ENCODE peak calls at places on chromosome 13, in ten cellular contexts. G, P, U, O, N, F, L, H, X and Y are unnamed samples. For H3K9me3, the result is how much of the 10 kb centered on the place peaks cover.

GRCh38 chr13:46778095-46778494 is 18.9 kb downstream of the ESD start:
- DNase-seq in G (peak), P (no peak), U (no peak), O (no peak), N (peak), F (no peak), L (no peak), H (no peak), X (no peak), Y (no peak)

GRCh38 chr13:99988469-99989375 is 7.1 kb downstream of the ZIC2 start:
- DNase-seq in G (no peak), P (no peak), U (no peak), O (no peak), N (no peak), F (no peak), L (no peak), H (no peak), X (no peak), Y (no peak)

GRCh38 chr13:37751025-37751424 is 118.5 kb downstream of the TRPC4 start:
- DNase-seq in G (no peak), P (no peak), U (no peak), O (no peak), N (no peak), F (no peak), L (no peak), H (no peak), X (no peak), Y (no peak)

GRCh38 chr13:59468396-59468795 is 695.3 kb downstream of the DIAPH3 start:
- DNase-seq in G (no peak), P (no peak), U (no peak), O (no peak), N (no peak), F (no peak), L (no peak), H (no peak), X (no peak), Y (no peak)

GRCh38 chr13:44796597-44797517 is 192.4 kb downstream of the NUFIP1 start:
- DNase-seq in G (no peak), P (no peak), U (no peak), O (no peak), N (no peak), F (no peak), L (no peak), H (no peak), X (no peak), Y (no peak)

GRCh38 chr13:23159205-23159586 is 21.6 kb upstream of the SGCG start:
- DNase-seq in G (peak), P (no peak), U (peak), O (peak), N (peak), F (no peak), L (no peak), H (peak), X (no peak), Y (no peak)

GRCh38 chr13:84200971-84201370 is 318.7 kb upstream of the SLITRK1 start:
- DNase-seq in G (no peak), P (no peak), U (no peak), O (no peak), N (no peak), F (no peak), L (no peak), H (no peak), X (no peak), Y (no peak)

GRCh38 chr13:36163809-36164308 is 32.7 kb upstream of the DCLK1 start:
- DNase-seq in G (peak), P (no peak), U (peak), O (peak), N (peak), F (peak), L (no peak), H (peak), X (no peak), Y (no peak)

GRCh38 chr13:111302045-111302722 is 18.3 kb upstream of the TEX29 start:
- DNase-seq in G (no peak), P (no peak), U (no peak), O (no peak), N (no peak), F (no peak), L (no peak), H (no peak), X (no peak), Y (no peak)

GRCh38 chr13:59782696-59783095 is 381.0 kb downstream of the DIAPH3 start:
- DNase-seq in G (no peak), P (no peak), U (no peak), O (no peak), N (no peak), F (no peak), L (no peak), H (no peak), X (no peak), Y (no peak)

GRCh38 chr13:57408312-57408711 is 223.2 kb upstream of the PCDH17 start:
- DNase-seq in G (no peak), P (no peak), U (no peak), O (no peak), N (no peak), F (no peak), L (no peak), H (peak), X (no peak), Y (no peak)

GRCh38 chr13:21546372-21546771 is 57.6 kb downstream of the MICU2 start:
- DNase-seq in G (no peak), P (no peak), U (no peak), O (no peak), N (no peak), F (no peak), L (no peak), H (no peak), X (no peak), Y (no peak)

GRCh38 chr13:51342706-51343105 is 3.2 kb downstream of the SERPINE3 start:
- DNase-seq in G (no peak), P (no peak), U (no peak), O (no peak), N (peak), F (no peak), L (no peak), H (no peak), X (no peak), Y (no peak)

GRCh38 chr13:114225610-114226009 is 9.1 kb upstream of the CDC16 start:
- DNase-seq in G (no peak), P (no peak), U (no peak), O (no peak), N (no peak), F (no peak), L (no peak), H (no peak), X (no peak), Y (no peak)

GRCh38 chr13:70108276-70108845 is at the start of gene KLHL1:
- DNase-seq in G (no peak), P (no peak), U (no peak), O (no peak), N (no peak), F (no peak), L (no peak), H (no peak), X (no peak), Y (no peak)

GRCh38 chr13:101452519-101453485 is at the start of gene ITGBL1:
- DNase-seq in G (peak), P (no peak), U (no peak), O (no peak), N (peak), F (peak), L (no peak), H (peak), X (no peak), Y (no peak)

GRCh38 chr13:94632227-94632980 is 30.7 kb downstream of the GPR180 start:
- DNase-seq in G (no peak), P (no peak), U (no peak), O (no peak), N (no peak), F (no peak), L (no peak), H (no peak), X (no peak), Y (no peak)

GRCh38 chr13:93345642-93346220 is 119.1 kb downstream of the GPC6 start:
- DNase-seq in G (no peak), P (no peak), U (no peak), O (no peak), N (no peak), F (no peak), L (no peak), H (no peak), X (no peak), Y (no peak)

GRCh38 chr13:44879452-44880058 is 109.7 kb downstream of the NUFIP1 start:
- DNase-seq in G (peak), P (no peak), U (no peak), O (no peak), N (peak), F (no peak), L (no peak), H (no peak), X (peak), Y (no peak)

GRCh38 chr13:26022538-26023292 is 29.1 kb downstream of the SHISA2 start:
- DNase-seq in G (peak), P (no peak), U (peak), O (peak), N (peak), F (peak), L (peak), H (no peak), X (peak), Y (no peak)

GRCh38 chr13:31756346-31756745 is 17.0 kb downstream of the RXFP2 start:
- DNase-seq in G (peak), P (no peak), U (no peak), O (no peak), N (peak), F (peak), L (no peak), H (no peak), X (no peak), Y (no peak)

GRCh38 chr13:22486490-22486889 is 694.3 kb upstream of the SGCG start:
- DNase-seq in G (no peak), P (no peak), U (no peak), O (no peak), N (no peak), F (no peak), L (no peak), H (no peak), X (no peak), Y (no peak)

GRCh38 chr13:112903071-112903577 is 65.9 kb upstream of the MCF2L start:
- DNase-seq in G (no peak), P (peak), U (no peak), O (no peak), N (no peak), F (no peak), L (no peak), H (peak), X (no peak), Y (no peak)

GRCh38 chr13:45219123-45219891 is 18.5 kb upstream of the KCTD4 start:
- DNase-seq in G (peak), P (no peak), U (no peak), O (no peak), N (no peak), F (no peak), L (no peak), H (no peak), X (no peak), Y (no peak)

GRCh38 chr13:63910406-63910957 is 2494.8 kb upstream of the PCDH20 start:
- DNase-seq in G (no peak), P (no peak), U (no peak), O (no peak), N (peak), F (no peak), L (no peak), H (no peak), X (no peak), Y (no peak)

GRCh38 chr13:19967619-19968018 is 9.1 kb downstream of the ZMYM2 start:
- DNase-seq in G (no peak), P (no peak), U (no peak), O (no peak), N (no peak), F (no peak), L (no peak), H (no peak), X (no peak), Y (no peak)

DNA sequence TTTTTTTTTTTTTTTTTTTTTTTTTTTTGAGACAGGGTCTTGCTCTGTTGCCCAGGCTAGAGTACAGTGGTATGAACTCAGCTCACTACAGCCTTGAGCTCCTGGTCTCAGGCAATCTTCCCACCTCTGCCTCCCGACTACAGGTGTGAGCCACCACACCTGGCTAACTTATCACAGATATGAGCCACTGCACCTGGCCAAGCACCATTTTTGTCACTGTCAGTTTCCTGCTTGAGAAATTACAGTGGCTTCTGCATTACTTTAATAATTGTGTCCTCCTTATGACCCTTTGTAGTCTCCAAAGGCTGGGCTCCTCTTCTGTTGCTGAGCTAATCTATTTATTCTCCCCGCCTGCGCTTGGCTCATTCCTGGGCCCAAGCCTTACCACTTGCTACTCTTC is 16.0 kb downstream of the UBE2L5 start:
- DNase-seq in G (no peak), P (no peak), U (no peak), O (no peak), N (no peak), F (no peak), L (no peak), H (no peak), X (no peak), Y (no peak)
- H3K4me3 ChIP-seq in G (no peak), P (no peak), U (no peak), O (no peak), N (no peak), F (no peak), L (no peak), H (no peak), X (no peak), Y (no peak)

GRCh38 chr13:18951412-18951811 is 230.2 kb downstream of the TUBA3C start:
- DNase-seq in G (no peak), P (peak), U (no peak), O (no peak), N (no peak), F (no peak), L (no peak), H (no peak), X (no peak), Y (no peak)

GRCh38 chr13:18949970-18950369 is 231.7 kb downstream of the TUBA3C start:
- DNase-seq in G (no peak), P (peak), U (no peak), O (no peak), N (no peak), F (no peak), L (no peak), H (no peak), X (no peak), Y (no peak)

GRCh38 chr13:18953139-18953930 is 228.3 kb downstream of the TUBA3C start:
- DNase-seq in G (no peak), P (no peak), U (no peak), O (no peak), N (no peak), F (no peak), L (no peak), H (no peak), X (no peak), Y (no peak)

GRCh38 chr13:18954254-18954653 is 227.4 kb downstream of the TUBA3C start:
- DNase-seq in G (no peak), P (no peak), U (no peak), O (no peak), N (no peak), F (no peak), L (no peak), H (no peak), X (no peak), Y (no peak)

GRCh38 chr13:18952225-18953016 is 229.2 kb downstream of the TUBA3C start:
- DNase-seq in G (no peak), P (peak), U (no peak), O (no peak), N (no peak), F (no peak), L (no peak), H (no peak), X (no peak), Y (no peak)
- H3K9me3 ChIP-seq in G (under half), P (under half), U (under half), O (under half), N (under half), F (under half), L (under half), H (under half), X (under half), Y (under half)

DNA sequence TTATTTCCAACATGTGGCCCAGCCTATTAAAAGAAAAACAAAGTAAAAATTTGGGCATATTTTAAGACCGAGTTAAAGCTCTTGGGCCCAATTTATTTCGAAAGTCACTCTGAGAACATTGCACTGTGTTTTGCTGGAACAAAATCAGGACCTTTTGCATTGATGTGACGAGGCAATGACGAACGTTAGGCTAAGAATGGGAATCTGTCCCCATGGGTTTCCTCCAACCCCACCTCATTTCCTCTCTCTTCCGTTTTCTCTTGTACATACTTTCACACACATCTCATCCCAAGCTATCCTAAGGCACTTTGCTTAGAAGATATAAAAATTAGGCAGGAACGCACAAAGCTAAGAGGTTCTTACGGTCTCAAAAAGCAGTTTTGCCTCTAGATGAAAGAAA is 22.1 kb downstream of the EDNRB start:
- DNase-seq in G (peak), P (no peak), U (peak), O (no peak), N (peak), F (no peak), L (no peak), H (no peak), X (no peak), Y (no peak)
- H3K4me3 ChIP-seq in G (no peak), P (no peak), U (no peak), O (no peak), N (no peak), F (no peak), L (peak), H (no peak), X (no peak), Y (no peak)

GRCh38 chr13:41148421-41149283 is 16.1 kb upstream of the KBTBD6 start:
- DNase-seq in G (no peak), P (no peak), U (no peak), O (no peak), N (no peak), F (no peak), L (no peak), H (no peak), X (no peak), Y (no peak)
- H3K9me3 ChIP-seq in G (under half), P (half or more), U (under half), O (under half), N (under half), F (under half), L (under half), H (under half), X (under half), Y (under half)